ENCODE peak calls at places on chromosomes 6 and 20, in nine cellular contexts. R, T, S, N, Y, U, J, F and C are unnamed samples.

GRCh38 chr20:63441777-63442493 is 30.5 kb downstream of the KCNQ2 start:
- DNase-seq in R (peak; percentile 69), T (peak; percentile 75), S (no peak), N (peak; percentile 21), Y (peak; percentile 74), U (peak; percentile 13), J (peak; percentile 25), F (peak; percentile 8), C (no peak)

GRCh38 chr20:18477821-18478220 is 10.6 kb downstream of the POLR3F start:
- DNase-seq in R (no peak), T (no peak), S (no peak), N (no peak), Y (no peak), U (no peak), J (no peak), F (no peak), C (peak; percentile 0)

GRCh38 chr6:167420858-167421766 is 96.2 kb downstream of the TTLL2 start:
- DNase-seq in R (no peak), T (no peak), S (no peak), N (no peak), Y (no peak), U (no peak), J (no peak), F (no peak), C (no peak)

GRCh38 chr6:94636780-94637385 is 940.5 kb upstream of the MANEA start:
- DNase-seq in R (no peak), T (no peak), S (no peak), N (no peak), Y (peak; percentile 13), U (no peak), J (peak; percentile 12), F (peak; percentile 30), C (peak; percentile 10)

GRCh38 chr6:109979033-109979921 is 1.2 kb downstream of the GPR6 start:
- DNase-seq in R (no peak), T (no peak), S (no peak), N (no peak), Y (no peak), U (no peak), J (peak; percentile 46), F (no peak), C (no peak)

GRCh38 chr6:14921170-14921569 is 324.7 kb upstream of the JARID2 start:
- DNase-seq in R (peak; percentile 69), T (peak; percentile 72), S (no peak), N (no peak), Y (no peak), U (peak; percentile 80), J (no peak), F (peak; percentile 63), C (no peak)

GRCh38 chr6:75266716-75267291 is 17.8 kb downstream of the TMEM30A start:
- DNase-seq in R (no peak), T (no peak), S (no peak), N (peak; percentile 77), Y (peak; percentile 25), U (peak; percentile 54), J (peak; percentile 22), F (peak; percentile 80), C (no peak)

GRCh38 chr20:31678389-31679356 is 41.0 kb downstream of the COX4I2 start:
- DNase-seq in R (no peak), T (no peak), S (no peak), N (no peak), Y (no peak), U (no peak), J (no peak), F (no peak), C (peak; percentile 47)

GRCh38 chr6:30937265-30937664 is 3.5 kb upstream of the MUCL3 start:
- DNase-seq in R (no peak), T (no peak), S (no peak), N (no peak), Y (no peak), U (no peak), J (no peak), F (no peak), C (no peak)

GRCh38 chr6:106117579-106117978 is 31.4 kb downstream of the PRDM1 start:
- DNase-seq in R (no peak), T (no peak), S (no peak), N (no peak), Y (no peak), U (peak; percentile 73), J (no peak), F (no peak), C (no peak)

GRCh38 chr20:40233401-40233800 is 455.6 kb downstream of the MAFB start:
- DNase-seq in R (no peak), T (no peak), S (no peak), N (peak; percentile 68), Y (no peak), U (no peak), J (no peak), F (no peak), C (no peak)

GRCh38 chr6:7106752-7107577 is 796 bp upstream of the RREB1 start:
- DNase-seq in R (peak; percentile 43), T (peak; percentile 49), S (no peak), N (no peak), Y (no peak), U (no peak), J (no peak), F (no peak), C (no peak)

GRCh38 chr6:89199571-89199970 is 17.6 kb downstream of the GABRR1 start:
- DNase-seq in R (no peak), T (no peak), S (no peak), N (no peak), Y (no peak), U (peak; percentile 18), J (no peak), F (no peak), C (peak; percentile 52)